ENCODE peak calls at places on chromosomes 11 and 22, in six cellular contexts. T is WTC11; U is GM04504; J is lung; H is stimulated activated CD8-positive, alpha-beta memory T cell treated with anti-CD3 and anti-CD28 coated beads, Interleukin-2, amount 100 ng/mL, for 1 hour; D is Ammon's horn. K is an unnamed sample.

GRCh38 chr11:126518130-126518995 is 162.9 kb downstream of the ST3GAL4 start:
- DNase-seq in T (no peak), U (no peak), J (no peak), H (no peak), D (no peak), K (no peak)

GRCh38 chr22:31585161-31585859 is 76.7 kb downstream of the PISD start:
- DNase-seq in T (no peak), U (peak; percentile 10), J (no peak), H (no peak), D (no peak), K (no peak)

GRCh38 chr22:19875531-19876313 is 21.0 kb upstream of the GNB1L start:
- DNase-seq in T (peak; percentile 7), U (no peak), J (no peak), H (no peak), D (no peak), K (no peak)

GRCh38 chr11:131190446-131190845 is 180.0 kb upstream of the NTM start:
- DNase-seq in T (no peak), U (no peak), J (no peak), H (no peak), D (no peak), K (no peak)

GRCh38 chr11:28528217-28528616 is 420.0 kb downstream of the METTL15 start:
- DNase-seq in T (no peak), U (no peak), J (no peak), H (no peak), D (no peak), K (no peak)

GRCh38 chr11:10426475-10426874 is 28.6 kb upstream of the AMPD3 start:
- DNase-seq in T (no peak), U (no peak), J (no peak), H (no peak), D (no peak), K (no peak)

GRCh38 chr11:119585038-119585666 is 143.8 kb downstream of the NECTIN1 start:
- DNase-seq in T (peak; percentile 63), U (no peak), J (no peak), H (no peak), D (no peak), K (no peak)

GRCh38 chr11:83367745-83368144 is 81.6 kb upstream of the CCDC90B start:
- DNase-seq in T (no peak), U (no peak), J (no peak), H (no peak), D (no peak), K (no peak)

GRCh38 chr22:20463324-20464095 is 25.9 kb upstream of the SCARF2 start:
- DNase-seq in T (no peak), U (no peak), J (no peak), H (peak; percentile 11), D (no peak), K (no peak)

GRCh38 chr11:9461068-9461759 is 402 bp downstream of the ZNF143 start:
- DNase-seq in T (peak; percentile 76), U (peak; percentile 89), J (peak; percentile 88), H (peak; percentile 72), D (peak; percentile 92), K (peak; percentile 66)

GRCh38 chr11:6629892-6630631 is 10.8 kb upstream of the TPP1 start:
- DNase-seq in T (peak; percentile 80), U (no peak), J (no peak), H (no peak), D (no peak), K (no peak)

GRCh38 chr22:50531546-50532352 is 1.9 kb upstream of the TYMP start:
- DNase-seq in T (peak; percentile 68), U (no peak), J (peak; percentile 83), H (no peak), D (no peak), K (no peak)

GRCh38 chr11:111718436-111719325 is 47.5 kb downstream of the PPP2R1B start:
- DNase-seq in T (no peak), U (no peak), J (no peak), H (no peak), D (no peak), K (no peak)

GRCh38 chr22:20607157-20607907 is 99.9 kb downstream of the MED15 start:
- DNase-seq in T (no peak), U (no peak), J (no peak), H (no peak), D (no peak), K (no peak)

GRCh38 chr22:19121631-19122142 is 525 bp downstream of the DGCR2 start:
- DNase-seq in T (peak; percentile 49), U (no peak), J (peak; percentile 69), H (no peak), D (peak; percentile 49), K (no peak)

GRCh38 chr11:33452806-33453205 is 195.6 kb downstream of the HIPK3 start:
- DNase-seq in T (no peak), U (peak; percentile 76), J (no peak), H (no peak), D (no peak), K (peak; percentile 65)

K was measured in AG04450.